ENCODE peak calls at places on chromosomes 1 and 21, in six cellular contexts. T is HCEC 1CT, A is substantia nigra, C is ecto neural progenitor cell, E is Daoy, Y is H7. G is an unnamed sample.

GRCh38 chr1:3469104-3469848 is 14.8 kb downstream of the ARHGEF16 start:
- DNase-seq in T (no peak), A (no peak), C (no peak), E (no peak), Y (no peak), G (no peak)

GRCh38 chr1:20931930-20932436 is 144.9 kb upstream of the HP1BP3 start:
- DNase-seq in T (no peak), A (no peak), C (no peak), E (no peak), Y (no peak), G (no peak)

GRCh38 chr21:14531927-14532326 is 14.2 kb downstream of the SAMSN1 start:
- DNase-seq in T (no peak), A (no peak), C (no peak), E (no peak), Y (no peak), G (no peak)

GRCh38 chr1:153510984-153511410 is 24.8 kb downstream of the S100A6 start:
- DNase-seq in T (peak; percentile 76), A (peak; percentile 49), C (peak; percentile 91), E (peak; percentile 86), Y (peak; percentile 92), G (peak; percentile 81)

GRCh38 chr1:18769140-18769539 is 90.3 kb downstream of the TAS1R2 start:
- DNase-seq in T (no peak), A (no peak), C (no peak), E (no peak), Y (no peak), G (no peak)

GRCh38 chr1:201562257-201562656 is 23.3 kb downstream of the NAV1 start:
- DNase-seq in T (peak; percentile 99), A (no peak), C (no peak), E (peak; percentile 93), Y (no peak), G (peak; percentile 97)

GRCh38 chr1:93750946-93751345 is 69.3 kb upstream of the BCAR3 start:
- DNase-seq in T (no peak), A (no peak), C (no peak), E (peak; percentile 39), Y (peak; percentile 30), G (no peak)

GRCh38 chr1:220966874-220967631 is 87.8 kb downstream of the HLX start:
- DNase-seq in T (no peak), A (no peak), C (no peak), E (peak; percentile 4), Y (no peak), G (peak; percentile 93)

GRCh38 chr1:34736711-34737110 is 18.1 kb upstream of the GJB5 start:
- DNase-seq in T (no peak), A (no peak), C (no peak), E (no peak), Y (no peak), G (no peak)

GRCh38 chr1:42765832-42766722 is 751 bp downstream of the P3H1 start:
- DNase-seq in T (peak; percentile 86), A (no peak), C (peak; percentile 74), E (peak; percentile 88), Y (peak; percentile 74), G (peak; percentile 87)

GRCh38 chr1:94654031-94654430 is 112.5 kb upstream of the F3 start:
- DNase-seq in T (peak; percentile 76), A (no peak), C (no peak), E (peak; percentile 88), Y (no peak), G (peak; percentile 65)

GRCh38 chr1:224343679-224344078 is 13.0 kb upstream of the CNIH4 start:
- DNase-seq in T (no peak), A (no peak), C (no peak), E (no peak), Y (no peak), G (peak; percentile 18)

GRCh38 chr1:183845681-183846080 is 40.8 kb downstream of the RGL1 start:
- DNase-seq in T (peak; percentile 65), A (no peak), C (no peak), E (peak; percentile 18), Y (no peak), G (peak; percentile 65)

GRCh38 chr1:14949836-14950674 is 203.5 kb upstream of the TMEM51 start:
- DNase-seq in T (no peak), A (no peak), C (no peak), E (no peak), Y (peak; percentile 69), G (no peak)

GRCh38 chr1:212721388-212722247 is 22.0 kb upstream of the BATF3 start:
- DNase-seq in T (peak; percentile 87), A (no peak), C (no peak), E (peak; percentile 59), Y (no peak), G (peak; percentile 89)

GRCh38 chr1:165355977-165356811 is at the start of gene LMX1A:
- DNase-seq in T (no peak), A (no peak), C (peak; percentile 75), E (peak; percentile 33), Y (peak; percentile 86), G (peak; percentile 3)

GRCh38 chr1:76070538-76070937 is 4.0 kb upstream of the ST6GALNAC3 start:
- DNase-seq in T (peak; percentile 70), A (no peak), C (no peak), E (no peak), Y (no peak), G (peak; percentile 20)

GRCh38 chr1:64546018-64546417 is 76.1 kb downstream of the CACHD1 start:
- DNase-seq in T (no peak), A (no peak), C (no peak), E (no peak), Y (peak; percentile 16), G (peak; percentile 17)

GRCh38 chr1:9181176-9181906 is 52.4 kb upstream of the GPR157 start:
- DNase-seq in T (peak; percentile 35), A (peak; percentile 21), C (peak; percentile 88), E (peak; percentile 55), Y (peak; percentile 95), G (peak; percentile 69)

GRCh38 chr1:53733975-53734649 is 4.9 kb downstream of the GLIS1 start:
- DNase-seq in T (peak; percentile 86), A (no peak), C (no peak), E (peak; percentile 87), Y (no peak), G (peak; percentile 97)

GRCh38 chr1:81509619-81510018 is 291.1 kb upstream of the ADGRL2 start:
- DNase-seq in T (no peak), A (no peak), C (peak; percentile 58), E (no peak), Y (peak; percentile 18), G (no peak)

GRCh38 chr1:6329851-6330250 is 63.7 kb downstream of the ACOT7 start:
- DNase-seq in T (no peak), A (no peak), C (no peak), E (no peak), Y (no peak), G (peak; percentile 43)

GRCh38 chr21:42455196-42455595 is 40.8 kb downstream of the RSPH1 start:
- DNase-seq in T (no peak), A (no peak), C (no peak), E (no peak), Y (no peak), G (no peak)

GRCh38 chr1:119861547-119861946 is 34.8 kb downstream of the ADAM30 start:
- DNase-seq in T (no peak), A (no peak), C (no peak), E (no peak), Y (no peak), G (no peak)

G was measured in EH.